ENCODE peak calls at places on chromosomes 12 and 14, in ten cellular contexts. E, G, T, W, S, Y, O, A, I and L are unnamed samples.

GRCh38 chr14:73140924-73141323 is 4.6 kb downstream of the PSEN1 start:
- DNase-seq in E (no peak), G (no peak), T (no peak), W (no peak), S (no peak), Y (no peak), O (no peak), A (no peak), I (no peak), L (no peak)

GRCh38 chr14:49972840-49973239 is 80.0 kb downstream of the ARF6 start:
- DNase-seq in E (peak), G (no peak), T (no peak), W (no peak), S (no peak), Y (no peak), O (peak), A (peak), I (no peak), L (no peak)

GRCh38 chr12:101168000-101168399 is 42.0 kb downstream of the SLC5A8 start:
- DNase-seq in E (no peak), G (no peak), T (no peak), W (no peak), S (no peak), Y (no peak), O (no peak), A (no peak), I (no peak), L (no peak)

GRCh38 chr14:23562822-23563472 is 4.6 kb downstream of the AP1G2 start:
- DNase-seq in E (peak), G (no peak), T (peak), W (no peak), S (peak), Y (peak), O (no peak), A (no peak), I (no peak), L (peak)

GRCh38 chr12:9588749-9589148 is 19.0 kb downstream of the KLRB1 start:
- DNase-seq in E (no peak), G (no peak), T (no peak), W (no peak), S (no peak), Y (no peak), O (no peak), A (no peak), I (no peak), L (no peak)

GRCh38 chr14:50943261-50943942 is 881 bp downstream of the PYGL start:
- DNase-seq in E (no peak), G (no peak), T (no peak), W (no peak), S (no peak), Y (no peak), O (no peak), A (no peak), I (peak), L (no peak)

GRCh38 chr12:90905691-90906370 is 49.1 kb downstream of the CCER1 start:
- DNase-seq in E (no peak), G (no peak), T (no peak), W (no peak), S (no peak), Y (no peak), O (no peak), A (no peak), I (no peak), L (no peak)

GRCh38 chr12:5318874-5319273 is 113.0 kb upstream of the NTF3 start:
- DNase-seq in E (no peak), G (no peak), T (no peak), W (no peak), S (no peak), Y (no peak), O (no peak), A (no peak), I (no peak), L (no peak)

GRCh38 chr14:71355324-71356201 is 448.3 kb downstream of the PCNX1 start:
- DNase-seq in E (no peak), G (no peak), T (no peak), W (no peak), S (no peak), Y (no peak), O (peak), A (no peak), I (no peak), L (peak)

GRCh38 chr12:90102957-90103652 is 394.5 kb upstream of the ATP2B1 start:
- DNase-seq in E (no peak), G (no peak), T (no peak), W (peak), S (peak), Y (no peak), O (no peak), A (no peak), I (no peak), L (peak)

GRCh38 chr12:124111006-124111405 is 138.0 kb downstream of the ZNF664 start:
- DNase-seq in E (no peak), G (no peak), T (no peak), W (no peak), S (no peak), Y (no peak), O (no peak), A (no peak), I (no peak), L (no peak)

GRCh38 chr12:120259418-120260202 is 5.9 kb downstream of the PXN start:
- DNase-seq in E (no peak), G (no peak), T (no peak), W (no peak), S (no peak), Y (no peak), O (no peak), A (no peak), I (no peak), L (no peak)

GRCh38 chr14:62776300-62776699 is 269.0 kb downstream of the KCNH5 start:
- DNase-seq in E (no peak), G (no peak), T (no peak), W (no peak), S (no peak), Y (no peak), O (no peak), A (no peak), I (no peak), L (no peak)

GRCh38 chr14:32608880-32609279 is 279.8 kb downstream of the AKAP6 start:
- DNase-seq in E (no peak), G (no peak), T (no peak), W (no peak), S (no peak), Y (no peak), O (no peak), A (no peak), I (no peak), L (no peak)

GRCh38 chr12:123935956-123936355 is 36.7 kb downstream of the CCDC92 start:
- DNase-seq in E (no peak), G (no peak), T (no peak), W (no peak), S (no peak), Y (no peak), O (no peak), A (no peak), I (no peak), L (no peak)

GRCh38 chr12:1282670-1283361 is 291.8 kb downstream of the ERC1 start:
- DNase-seq in E (no peak), G (no peak), T (no peak), W (no peak), S (no peak), Y (no peak), O (no peak), A (no peak), I (peak), L (peak)

GRCh38 chr12:25384038-25384953 is 133.6 kb upstream of the KRAS start:
- DNase-seq in E (no peak), G (no peak), T (no peak), W (no peak), S (peak), Y (no peak), O (no peak), A (no peak), I (no peak), L (no peak)

GRCh38 chr12:120599672-120600537 is 18.7 kb upstream of the POP5 start:
- DNase-seq in E (no peak), G (no peak), T (no peak), W (no peak), S (no peak), Y (no peak), O (no peak), A (no peak), I (no peak), L (no peak)

GRCh38 chr14:21075719-21076437 is 5.8 kb downstream of the ARHGEF40 start:
- DNase-seq in E (no peak), G (no peak), T (no peak), W (no peak), S (no peak), Y (no peak), O (no peak), A (no peak), I (no peak), L (no peak)

GRCh38 chr12:68349083-68349700 is 17.0 kb upstream of the MDM1 start:
- DNase-seq in E (no peak), G (no peak), T (no peak), W (no peak), S (no peak), Y (no peak), O (no peak), A (no peak), I (no peak), L (no peak)

GRCh38 chr12:49687941-49688340 is 19.3 kb downstream of the FMNL3 start:
- DNase-seq in E (no peak), G (no peak), T (no peak), W (no peak), S (no peak), Y (no peak), O (no peak), A (no peak), I (no peak), L (no peak)

GRCh38 chr12:46461907-46462605 is 89.5 kb upstream of the SLC38A2 start:
- DNase-seq in E (no peak), G (no peak), T (no peak), W (no peak), S (no peak), Y (no peak), O (no peak), A (no peak), I (no peak), L (no peak)

GRCh38 chr14:50978888-50979287 is 34.6 kb upstream of the PYGL start:
- DNase-seq in E (no peak), G (no peak), T (no peak), W (no peak), S (no peak), Y (no peak), O (no peak), A (no peak), I (no peak), L (no peak)

GRCh38 chr14:69345402-69345801 is 52.7 kb downstream of the ERH start:
- DNase-seq in E (no peak), G (no peak), T (no peak), W (no peak), S (no peak), Y (no peak), O (no peak), A (no peak), I (no peak), L (no peak)

GRCh38 chr14:49612671-49613070 is 7.8 kb downstream of the RPL36AL start:
- DNase-seq in E (no peak), G (no peak), T (no peak), W (no peak), S (no peak), Y (no peak), O (no peak), A (no peak), I (no peak), L (no peak)

GRCh38 chr12:116266631-116267349 is 10.7 kb downstream of the MED13L start:
- DNase-seq in E (no peak), G (no peak), T (no peak), W (no peak), S (no peak), Y (no peak), O (no peak), A (no peak), I (no peak), L (no peak)

GRCh38 chr14:69154779-69155178 is 1.9 kb upstream of the DCAF5 start:
- DNase-seq in E (no peak), G (no peak), T (no peak), W (no peak), S (peak), Y (no peak), O (no peak), A (no peak), I (no peak), L (peak)

GRCh38 chr12:9721394-9722092 is 11.4 kb downstream of the CLECL1 start:
- DNase-seq in E (no peak), G (no peak), T (no peak), W (no peak), S (peak), Y (no peak), O (no peak), A (no peak), I (no peak), L (no peak)

GRCh38 chr14:92578511-92578910 is 64.9 kb downstream of the RIN3 start:
- DNase-seq in E (no peak), G (no peak), T (no peak), W (no peak), S (no peak), Y (no peak), O (no peak), A (no peak), I (no peak), L (no peak)

GRCh38 chr12:51217133-51217967 is 512 bp downstream of the POU6F1 start:
- DNase-seq in E (peak), G (peak), T (peak), W (no peak), S (peak), Y (no peak), O (no peak), A (no peak), I (peak), L (peak)

GRCh38 chr12:64672925-64673409 is 62.7 kb downstream of the RASSF3 start:
- DNase-seq in E (no peak), G (no peak), T (no peak), W (no peak), S (peak), Y (no peak), O (no peak), A (no peak), I (no peak), L (no peak)

GRCh38 chr14:78202178-78202577 is 32.0 kb downstream of the NRXN3 start:
- DNase-seq in E (no peak), G (no peak), T (no peak), W (no peak), S (no peak), Y (no peak), O (no peak), A (no peak), I (no peak), L (no peak)

GRCh38 chr14:61631044-61631692 is 64.1 kb upstream of the HIF1A start:
- DNase-seq in E (no peak), G (no peak), T (no peak), W (no peak), S (no peak), Y (no peak), O (no peak), A (no peak), I (no peak), L (no peak)

GRCh38 chr12:52382854-52383253 is 2.6 kb downstream of the KRT84 start:
- DNase-seq in E (no peak), G (no peak), T (no peak), W (no peak), S (no peak), Y (no peak), O (no peak), A (no peak), I (no peak), L (no peak)

GRCh38 chr12:120495189-120495722 is 657 bp upstream of the DYNLL1 start:
- DNase-seq in E (peak), G (no peak), T (no peak), W (no peak), S (no peak), Y (no peak), O (no peak), A (no peak), I (no peak), L (no peak)

GRCh38 chr12:122395319-122395718 is 27.1 kb downstream of the CLIP1 start:
- DNase-seq in E (no peak), G (no peak), T (no peak), W (no peak), S (no peak), Y (no peak), O (peak), A (peak), I (no peak), L (no peak)

GRCh38 chr14:20469890-20470858 is 968 bp downstream of the PNP start:
- DNase-seq in E (peak), G (peak), T (no peak), W (no peak), S (peak), Y (no peak), O (no peak), A (no peak), I (no peak), L (peak)

GRCh38 chr12:95497031-95497430 is 23.1 kb downstream of the METAP2 start:
- DNase-seq in E (no peak), G (no peak), T (no peak), W (no peak), S (no peak), Y (no peak), O (no peak), A (no peak), I (no peak), L (no peak)

GRCh38 chr12:90029317-90029716 is 320.7 kb upstream of the ATP2B1 start:
- DNase-seq in E (no peak), G (no peak), T (no peak), W (no peak), S (no peak), Y (no peak), O (no peak), A (no peak), I (no peak), L (peak)